ENCODE peak calls at places on chromosome 2, in ten cellular contexts. One of them, this sample, is unnamed.

GRCh38 chr2:223068036-223068435 is 16.0 kb downstream of the KCNE4 start:
- DNase-seq in mammary epithelial cell: no peak
- DNase-seq in neural progenitor cell: no peak
- DNase-seq in IMR-90: no peak
- DNase-seq in small intestine: no peak
- DNase-seq in A549: no peak
- DNase-seq in prostate gland: no peak
- DNase-seq in CD8-positive, alpha-beta memory T cell: no peak
- DNase-seq in ovary: no peak
- DNase-seq in upper lobe of right lung: no peak
- DNase-seq in this sample: no peak

GRCh38 chr2:24471662-24472061 is 19.4 kb upstream of the NCOA1 start:
- DNase-seq in mammary epithelial cell: no peak
- DNase-seq in neural progenitor cell: no peak
- DNase-seq in IMR-90: no peak
- DNase-seq in small intestine: no peak
- DNase-seq in A549: no peak
- DNase-seq in prostate gland: no peak
- DNase-seq in CD8-positive, alpha-beta memory T cell: no peak
- DNase-seq in ovary: no peak
- DNase-seq in upper lobe of right lung: no peak
- DNase-seq in this sample: no peak

GRCh38 chr2:74939919-74940812 is 18.3 kb upstream of the POLE4 start:
- DNase-seq in mammary epithelial cell: no peak
- DNase-seq in neural progenitor cell: no peak
- DNase-seq in IMR-90: no peak
- DNase-seq in small intestine: peak
- DNase-seq in A549: no peak
- DNase-seq in prostate gland: no peak
- DNase-seq in CD8-positive, alpha-beta memory T cell: no peak
- DNase-seq in ovary: no peak
- DNase-seq in upper lobe of right lung: no peak
- DNase-seq in this sample: no peak

GRCh38 chr2:107595749-107596148 is 230.9 kb upstream of the RGPD4 start:
- DNase-seq in mammary epithelial cell: peak
- DNase-seq in neural progenitor cell: no peak
- DNase-seq in IMR-90: peak
- DNase-seq in small intestine: no peak
- DNase-seq in A549: no peak
- DNase-seq in prostate gland: no peak
- DNase-seq in CD8-positive, alpha-beta memory T cell: no peak
- DNase-seq in ovary: no peak
- DNase-seq in upper lobe of right lung: no peak
- DNase-seq in this sample: no peak

GRCh38 chr2:68726100-68726499 is 8.5 kb upstream of the ARHGAP25 start:
- DNase-seq in mammary epithelial cell: no peak
- DNase-seq in neural progenitor cell: no peak
- DNase-seq in IMR-90: no peak
- DNase-seq in small intestine: no peak
- DNase-seq in A549: no peak
- DNase-seq in prostate gland: no peak
- DNase-seq in CD8-positive, alpha-beta memory T cell: no peak
- DNase-seq in ovary: no peak
- DNase-seq in upper lobe of right lung: no peak
- DNase-seq in this sample: no peak

GRCh38 chr2:236765475-236765874 is 195.8 kb downstream of the ACKR3 start:
- DNase-seq in mammary epithelial cell: no peak
- DNase-seq in neural progenitor cell: peak
- DNase-seq in IMR-90: no peak
- DNase-seq in small intestine: no peak
- DNase-seq in A549: no peak
- DNase-seq in prostate gland: peak
- DNase-seq in CD8-positive, alpha-beta memory T cell: no peak
- DNase-seq in ovary: no peak
- DNase-seq in upper lobe of right lung: no peak
- DNase-seq in this sample: no peak

GRCh38 chr2:109438773-109439191 is 175.0 kb downstream of the SEPTIN10 start:
- DNase-seq in mammary epithelial cell: peak
- DNase-seq in neural progenitor cell: no peak
- DNase-seq in IMR-90: peak
- DNase-seq in small intestine: no peak
- DNase-seq in A549: no peak
- DNase-seq in prostate gland: no peak
- DNase-seq in CD8-positive, alpha-beta memory T cell: no peak
- DNase-seq in ovary: no peak
- DNase-seq in upper lobe of right lung: no peak
- DNase-seq in this sample: no peak

GRCh38 chr2:173652731-173653426 is 298.2 kb downstream of the CDCA7 start:
- DNase-seq in mammary epithelial cell: peak
- DNase-seq in neural progenitor cell: peak
- DNase-seq in IMR-90: peak
- DNase-seq in small intestine: peak
- DNase-seq in A549: peak
- DNase-seq in prostate gland: peak
- DNase-seq in CD8-positive, alpha-beta memory T cell: no peak
- DNase-seq in ovary: no peak
- DNase-seq in upper lobe of right lung: no peak
- DNase-seq in this sample: no peak

GRCh38 chr2:151695778-151696177 is 38.5 kb downstream of the NEB start:
- DNase-seq in mammary epithelial cell: no peak
- DNase-seq in neural progenitor cell: no peak
- DNase-seq in IMR-90: no peak
- DNase-seq in small intestine: no peak
- DNase-seq in A549: no peak
- DNase-seq in prostate gland: no peak
- DNase-seq in CD8-positive, alpha-beta memory T cell: no peak
- DNase-seq in ovary: no peak
- DNase-seq in upper lobe of right lung: no peak
- DNase-seq in this sample: no peak

GRCh38 chr2:96930351-96931015 is 55.9 kb downstream of the FAM178B start:
- DNase-seq in mammary epithelial cell: no peak
- DNase-seq in neural progenitor cell: no peak
- DNase-seq in IMR-90: no peak
- DNase-seq in small intestine: no peak
- DNase-seq in A549: no peak
- DNase-seq in prostate gland: no peak
- DNase-seq in CD8-positive, alpha-beta memory T cell: peak
- DNase-seq in ovary: no peak
- DNase-seq in upper lobe of right lung: no peak
- DNase-seq in this sample: no peak

GRCh38 chr2:23399674-23400261 is 14.8 kb downstream of the KLHL29 start:
- DNase-seq in mammary epithelial cell: no peak
- DNase-seq in neural progenitor cell: no peak
- DNase-seq in IMR-90: no peak
- DNase-seq in small intestine: no peak
- DNase-seq in A549: no peak
- DNase-seq in prostate gland: no peak
- DNase-seq in CD8-positive, alpha-beta memory T cell: no peak
- DNase-seq in ovary: no peak
- DNase-seq in upper lobe of right lung: no peak
- DNase-seq in this sample: no peak

GRCh38 chr2:25920326-25920725 is 42.0 kb upstream of the ASXL2 start:
- DNase-seq in mammary epithelial cell: no peak
- DNase-seq in neural progenitor cell: no peak
- DNase-seq in IMR-90: peak
- DNase-seq in small intestine: no peak
- DNase-seq in A549: no peak
- DNase-seq in prostate gland: no peak
- DNase-seq in CD8-positive, alpha-beta memory T cell: no peak
- DNase-seq in ovary: no peak
- DNase-seq in upper lobe of right lung: no peak
- DNase-seq in this sample: no peak

GRCh38 chr2:189302274-189302948 is 122.8 kb upstream of the COL5A2 start:
- DNase-seq in mammary epithelial cell: peak
- DNase-seq in neural progenitor cell: no peak
- DNase-seq in IMR-90: peak
- DNase-seq in small intestine: no peak
- DNase-seq in A549: no peak
- DNase-seq in prostate gland: no peak
- DNase-seq in CD8-positive, alpha-beta memory T cell: no peak
- DNase-seq in ovary: no peak
- DNase-seq in upper lobe of right lung: no peak
- DNase-seq in this sample: no peak

GRCh38 chr2:53508667-53509066 is 258.9 kb upstream of the CHAC2 start:
- DNase-seq in mammary epithelial cell: no peak
- DNase-seq in neural progenitor cell: peak
- DNase-seq in IMR-90: peak
- DNase-seq in small intestine: no peak
- DNase-seq in A549: no peak
- DNase-seq in prostate gland: no peak
- DNase-seq in CD8-positive, alpha-beta memory T cell: no peak
- DNase-seq in ovary: no peak
- DNase-seq in upper lobe of right lung: no peak
- DNase-seq in this sample: no peak

GRCh38 chr2:67451086-67451832 is 54.1 kb downstream of the ETAA1 start:
- DNase-seq in mammary epithelial cell: peak
- DNase-seq in neural progenitor cell: no peak
- DNase-seq in IMR-90: peak
- DNase-seq in small intestine: no peak
- DNase-seq in A549: peak
- DNase-seq in prostate gland: peak
- DNase-seq in CD8-positive, alpha-beta memory T cell: no peak
- DNase-seq in ovary: no peak
- DNase-seq in upper lobe of right lung: no peak
- DNase-seq in this sample: no peak
- H3K27ac ChIP-seq in mammary epithelial cell: peak
- H3K27ac ChIP-seq in neural progenitor cell: no peak
- H3K27ac ChIP-seq in IMR-90: no peak
- H3K27ac ChIP-seq in small intestine: no peak
- H3K27ac ChIP-seq in A549: peak
- H3K27ac ChIP-seq in prostate gland: no peak
- H3K27ac ChIP-seq in CD8-positive, alpha-beta memory T cell: no peak
- H3K27ac ChIP-seq in ovary: no peak
- H3K27ac ChIP-seq in upper lobe of right lung: no peak
- H3K27ac ChIP-seq in this sample: no peak

GRCh38 chr2:239227661-239228371 is 173.0 kb downstream of the HDAC4 start:
- DNase-seq in mammary epithelial cell: no peak
- DNase-seq in neural progenitor cell: no peak
- DNase-seq in IMR-90: peak
- DNase-seq in small intestine: no peak
- DNase-seq in A549: no peak
- DNase-seq in prostate gland: no peak
- DNase-seq in CD8-positive, alpha-beta memory T cell: no peak
- DNase-seq in ovary: no peak
- DNase-seq in upper lobe of right lung: no peak
- DNase-seq in this sample: no peak
- H3K27ac ChIP-seq in mammary epithelial cell: no peak
- H3K27ac ChIP-seq in neural progenitor cell: no peak
- H3K27ac ChIP-seq in IMR-90: peak
- H3K27ac ChIP-seq in small intestine: peak
- H3K27ac ChIP-seq in A549: peak
- H3K27ac ChIP-seq in prostate gland: no peak
- H3K27ac ChIP-seq in CD8-positive, alpha-beta memory T cell: no peak
- H3K27ac ChIP-seq in ovary: no peak
- H3K27ac ChIP-seq in upper lobe of right lung: no peak
- H3K27ac ChIP-seq in this sample: no peak

DNA sequence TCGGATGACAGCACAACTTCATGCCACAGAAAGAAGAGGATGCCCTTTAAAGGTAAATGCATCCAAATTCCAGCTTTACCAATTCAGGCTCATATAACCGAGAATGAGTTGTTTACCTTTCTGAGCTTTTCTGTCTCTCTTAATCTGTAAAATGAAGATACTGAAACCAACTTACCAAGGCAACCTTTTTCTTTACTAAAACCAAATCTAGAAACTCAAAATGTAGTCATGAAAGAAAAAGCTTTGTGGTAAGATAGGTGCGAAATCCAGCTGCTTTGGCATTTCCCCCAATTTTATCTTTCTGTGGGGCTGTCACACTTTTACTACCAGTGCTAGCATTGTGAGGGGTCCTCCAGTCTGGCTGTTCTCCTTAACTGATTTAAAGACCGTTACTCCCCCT is 240.4 kb downstream of the IKZF2 start:
- DNase-seq in mammary epithelial cell: no peak
- DNase-seq in neural progenitor cell: no peak
- DNase-seq in IMR-90: no peak
- DNase-seq in small intestine: no peak
- DNase-seq in A549: no peak
- DNase-seq in prostate gland: no peak
- DNase-seq in CD8-positive, alpha-beta memory T cell: no peak
- DNase-seq in ovary: no peak
- DNase-seq in upper lobe of right lung: no peak
- DNase-seq in this sample: no peak
- H3K27ac ChIP-seq in mammary epithelial cell: no peak
- H3K27ac ChIP-seq in neural progenitor cell: no peak
- H3K27ac ChIP-seq in IMR-90: peak
- H3K27ac ChIP-seq in small intestine: no peak
- H3K27ac ChIP-seq in A549: peak
- H3K27ac ChIP-seq in prostate gland: peak
- H3K27ac ChIP-seq in CD8-positive, alpha-beta memory T cell: no peak
- H3K27ac ChIP-seq in ovary: no peak
- H3K27ac ChIP-seq in upper lobe of right lung: no peak
- H3K27ac ChIP-seq in this sample: no peak

DNA sequence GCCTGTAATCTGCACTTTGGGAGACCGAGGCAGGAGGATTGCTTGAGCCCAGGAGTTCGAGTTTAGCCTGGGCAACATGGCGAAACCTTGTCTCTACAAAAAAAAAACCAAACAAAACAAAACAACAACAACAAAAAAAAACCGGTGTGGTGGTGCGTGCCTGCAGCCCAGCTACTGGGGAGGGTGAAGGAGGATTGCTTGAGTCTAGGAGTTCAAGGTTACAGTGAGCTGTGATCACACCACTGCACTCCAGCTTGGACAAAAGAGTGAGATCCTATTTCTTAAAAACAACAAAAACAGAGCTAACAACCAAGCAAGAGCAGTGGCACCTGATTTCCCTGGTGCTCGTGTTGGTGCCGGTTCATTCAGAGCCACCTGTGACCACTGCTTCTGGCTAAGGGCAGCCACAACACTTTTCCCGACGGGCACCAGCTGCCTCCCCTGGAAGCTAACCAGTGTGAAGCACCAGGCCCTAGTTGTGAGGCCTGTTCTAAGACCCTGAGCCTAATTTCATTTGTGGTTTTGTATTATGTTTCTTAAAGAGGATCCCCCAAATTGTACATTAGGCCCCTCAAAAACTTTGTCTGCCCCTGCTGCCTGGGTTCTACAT is 1.3 kb downstream of the AOX1 start:
- DNase-seq in mammary epithelial cell: no peak
- DNase-seq in neural progenitor cell: peak
- DNase-seq in IMR-90: no peak
- DNase-seq in small intestine: no peak
- DNase-seq in A549: no peak
- DNase-seq in prostate gland: no peak
- DNase-seq in CD8-positive, alpha-beta memory T cell: no peak
- DNase-seq in ovary: no peak
- DNase-seq in upper lobe of right lung: no peak
- DNase-seq in this sample: no peak
- H3K27ac ChIP-seq in mammary epithelial cell: no peak
- H3K27ac ChIP-seq in neural progenitor cell: no peak
- H3K27ac ChIP-seq in IMR-90: no peak
- H3K27ac ChIP-seq in small intestine: no peak
- H3K27ac ChIP-seq in A549: no peak
- H3K27ac ChIP-seq in prostate gland: peak
- H3K27ac ChIP-seq in CD8-positive, alpha-beta memory T cell: no peak
- H3K27ac ChIP-seq in ovary: peak
- H3K27ac ChIP-seq in upper lobe of right lung: no peak
- H3K27ac ChIP-seq in this sample: peak

This sample was measured in pancreas.